ENCODE peak calls at places on chromosomes 11 and 22, in six cellular contexts. L is AG09309, P is T-helper 2 cell, U is heart left ventricle, D is choroid plexus epithelial cell, V is neuronal stem cell. N is an unnamed sample.

GRCh38 chr11:10678106-10678505 is 15.4 kb downstream of the IRAG1 start:
- DNase-seq in U (no peak), L (no peak), P (no peak), D (no peak), V (no peak), N (no peak)

GRCh38 chr11:72740060-72740424 is 12.2 kb downstream of the ARAP1 start:
- DNase-seq in L (no peak), P (no peak), D (no peak), V (no peak), U (no peak), N (no peak)

GRCh38 chr11:27200779-27201453 is 160.3 kb downstream of the BBOX1 start:
- DNase-seq in U (no peak), L (no peak), V (no peak), D (no peak), P (no peak), N (no peak)

GRCh38 chr22:46153930-46154329 is 3.6 kb downstream of the PPARA start:
- DNase-seq in L (no peak), D (no peak), U (no peak), P (no peak), V (no peak), N (no peak)

GRCh38 chr11:118147502-118147901 is 5.1 kb downstream of the SCN4B start:
- DNase-seq in U (no peak), P (no peak), V (no peak), L (no peak), D (no peak), N (no peak)

GRCh38 chr22:31302021-31302420 is 9.7 kb upstream of the PIK3IP1 start:
- DNase-seq in P (no peak), V (no peak), D (no peak), L (no peak), U (no peak), N (no peak)

GRCh38 chr11:119222308-119222707 is 16.2 kb downstream of the CBL start:
- DNase-seq in V (no peak), D (peak), P (no peak), U (no peak), L (no peak), N (peak)

GRCh38 chr11:84543367-84544159 is 1083.6 kb downstream of the DLG2 start:
- DNase-seq in V (peak), L (no peak), D (no peak), P (no peak), U (no peak), N (no peak)

GRCh38 chr11:1559103-1559951 is 12.7 kb downstream of the DUSP8 start:
- DNase-seq in P (no peak), D (no peak), L (peak), V (no peak), U (peak), N (no peak)

GRCh38 chr11:14617241-14618027 is 26.2 kb upstream of the PDE3B start:
- DNase-seq in V (no peak), P (no peak), U (no peak), L (no peak), D (peak), N (no peak)

GRCh38 chr11:84140386-84141169 is 854.4 kb upstream of the CCDC90B start:
- DNase-seq in D (peak), P (no peak), V (no peak), U (no peak), L (no peak), N (no peak)

GRCh38 chr11:122933434-122933833 is 48.2 kb downstream of the BSX start:
- DNase-seq in L (peak), V (no peak), P (no peak), U (no peak), D (no peak), N (no peak)

GRCh38 chr11:46119352-46120216 is 1.7 kb downstream of the PHF21A start:
- DNase-seq in V (peak), U (peak), L (peak), P (peak), D (peak), N (no peak)

GRCh38 chr11:60194511-60194910 is 11.6 kb upstream of the MS4A6A start:
- DNase-seq in L (no peak), V (no peak), P (no peak), D (no peak), U (no peak), N (no peak)

GRCh38 chr11:132898021-132898420 is 634.3 kb downstream of the OPCML start:
- DNase-seq in P (no peak), L (no peak), D (peak), U (no peak), V (no peak), N (no peak)

GRCh38 chr22:46547179-46547882 is 9.9 kb upstream of the CELSR1 start:
- DNase-seq in L (no peak), P (no peak), V (no peak), U (peak), D (peak), N (no peak)

GRCh38 chr11:94002226-94002625 is 18.9 kb upstream of the HEPHL1 start:
- DNase-seq in P (no peak), U (no peak), L (no peak), D (peak), V (no peak), N (no peak)

GRCh38 chr22:23772315-23773246 is at the start of gene MMP11:
- DNase-seq in D (no peak), P (peak), V (no peak), L (no peak), U (peak), N (no peak)

GRCh38 chr11:9943346-9944110 is 279.7 kb downstream of the SWAP70 start:
- DNase-seq in U (no peak), L (peak), D (peak), P (no peak), V (no peak), N (no peak)

GRCh38 chr11:58867556-58867955 is 23.1 kb upstream of the GLYATL2 start:
- DNase-seq in U (no peak), P (no peak), L (no peak), V (no peak), D (no peak), N (no peak)

GRCh38 chr11:107776062-107776461 is 64.2 kb upstream of the SLN start:
- DNase-seq in U (no peak), D (no peak), P (no peak), V (no peak), L (no peak), N (no peak)

GRCh38 chr11:60078021-60078420 is 10.4 kb upstream of the MS4A2 start:
- DNase-seq in D (no peak), P (no peak), U (no peak), V (no peak), L (no peak), N (no peak)

GRCh38 chr11:76823481-76824028 is 37.2 kb upstream of the ACER3 start:
- DNase-seq in L (no peak), P (no peak), U (no peak), D (no peak), V (no peak), N (peak)

GRCh38 chr11:114762437-114762836 is 84.1 kb downstream of the NXPE2 start:
- DNase-seq in U (peak), V (peak), P (no peak), L (peak), D (peak), N (peak)

GRCh38 chr11:116736763-116737162 is 36.0 kb downstream of the BUD13 start:
- DNase-seq in P (no peak), D (no peak), V (no peak), U (no peak), L (no peak), N (no peak)

GRCh38 chr11:84384637-84385227 is 1098.6 kb upstream of the CCDC90B start:
- DNase-seq in V (peak), U (peak), D (peak), L (peak), P (no peak), N (peak)

GRCh38 chr22:22403771-22404170 is 104.8 kb downstream of the ZNF280B start:
- DNase-seq in P (no peak), L (no peak), D (no peak), U (no peak), V (no peak), N (no peak)

GRCh38 chr22:29314537-29315285 is 786 bp downstream of the RASL10A start:
- DNase-seq in U (peak), D (no peak), L (no peak), P (no peak), V (no peak), N (no peak)

GRCh38 chr22:24284747-24285203 is 14.1 kb downstream of the SPECC1L start:
- DNase-seq in U (no peak), P (no peak), V (no peak), D (no peak), L (no peak), N (no peak)

GRCh38 chr22:37973271-37974170 is 10.8 kb downstream of the SOX10 start:
- DNase-seq in P (no peak), D (no peak), U (no peak), L (no peak), V (no peak), N (no peak)

GRCh38 chr11:44766972-44767278 is 40.2 kb downstream of the TSPAN18 start:
- DNase-seq in V (no peak), U (peak), P (no peak), L (no peak), D (peak), N (no peak)

GRCh38 chr11:72954860-72955259 is 140.6 kb downstream of the ATG16L2 start:
- DNase-seq in D (no peak), U (peak), V (no peak), P (no peak), L (no peak), N (no peak)

GRCh38 chr11:71425851-71426250 is 22.3 kb downstream of the DHCR7 start:
- DNase-seq in V (no peak), L (no peak), P (no peak), U (no peak), D (no peak), N (no peak)

GRCh38 chr11:7851391-7851790 is 54.6 kb upstream of the OR5P2 start:
- DNase-seq in P (no peak), V (no peak), L (no peak), D (no peak), U (no peak), N (no peak)

GRCh38 chr11:11567862-11568650 is 53.7 kb downstream of the GALNT18 start:
- DNase-seq in U (no peak), P (no peak), D (no peak), L (no peak), V (no peak), N (no peak)

GRCh38 chr11:11432621-11433319 is 79.7 kb upstream of the CSNK2A3 start:
- DNase-seq in U (no peak), D (no peak), L (no peak), V (no peak), P (no peak), N (no peak)

N was measured in HFF-Myc.